ENCODE peak calls at places on chromosomes 3 and 15, in four cellular contexts. O is A549, Q is GM12878, N is K562. A is an unnamed sample.

GRCh38 chr15:55574096-55574495 is 14.0 kb downstream of the PYGO1 start:
- DNase-seq in O (no peak), Q (no peak), N (no peak), A (no peak)

GRCh38 chr3:130014526-130014925 is 40.0 kb downstream of the TRH start:
- DNase-seq in O (no peak), Q (no peak), N (no peak), A (peak)

GRCh38 chr3:184556502-184557347 is 4.9 kb upstream of the EPHB3 start:
- DNase-seq in O (no peak), Q (no peak), N (no peak), A (no peak)

GRCh38 chr3:112894258-112894657 is 47.6 kb upstream of the CD200R1L start:
- DNase-seq in O (peak), Q (no peak), N (no peak), A (peak)

GRCh38 chr15:64152507-64153387 is 1.2 kb downstream of the SNX22 start:
- DNase-seq in O (no peak), Q (no peak), N (no peak), A (no peak)

GRCh38 chr3:69081583-69082262 is 1.6 kb upstream of the UBA3 start:
- DNase-seq in O (peak), Q (peak), N (peak), A (no peak)

GRCh38 chr3:8443829-8444791 is 57.5 kb upstream of the LMCD1 start:
- DNase-seq in O (peak), Q (no peak), N (no peak), A (peak)

GRCh38 chr3:126782554-126782953 is 78.5 kb downstream of the CHCHD6 start:
- DNase-seq in O (peak), Q (no peak), N (no peak), A (peak)

GRCh38 chr15:69476704-69477473 is 24.3 kb downstream of the RPLP1 start:
- DNase-seq in O (no peak), Q (no peak), N (no peak), A (no peak)

GRCh38 chr3:148319161-148319915 is 378.4 kb upstream of the AGTR1 start:
- DNase-seq in O (no peak), Q (peak), N (no peak), A (peak)

GRCh38 chr3:42101048-42101447 is 9.9 kb downstream of the TRAK1 start:
- DNase-seq in O (peak), Q (no peak), N (no peak), A (peak)
- TF ChIP-seq ELK1 in O (no peak), Q (no peak), N (no peak), A (no peak)

DNA sequence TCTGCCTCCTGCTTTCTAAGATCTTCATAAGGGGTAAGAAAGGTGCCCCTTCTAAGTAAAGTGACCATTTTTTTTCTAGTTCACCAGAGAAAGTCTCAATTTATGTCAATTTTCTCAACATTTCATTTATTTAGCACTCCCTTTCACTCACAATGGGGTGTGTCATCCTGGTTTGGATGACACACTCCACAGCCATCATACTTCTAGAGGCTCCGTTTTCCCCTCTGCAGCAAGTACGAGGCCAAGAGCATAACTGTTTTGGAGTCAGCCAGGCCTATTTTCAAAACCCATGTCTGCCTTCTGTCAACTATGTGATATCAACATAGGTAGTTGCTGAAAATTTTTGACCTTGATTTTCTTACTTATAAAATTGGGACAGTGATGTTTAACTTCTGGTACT is 703.2 kb downstream of the NLGN1 start:
- DNase-seq in O (no peak), Q (no peak), N (no peak), A (peak)
- TF ChIP-seq ELK1 in O (no peak), Q (no peak), N (no peak), A (no peak)

DNA sequence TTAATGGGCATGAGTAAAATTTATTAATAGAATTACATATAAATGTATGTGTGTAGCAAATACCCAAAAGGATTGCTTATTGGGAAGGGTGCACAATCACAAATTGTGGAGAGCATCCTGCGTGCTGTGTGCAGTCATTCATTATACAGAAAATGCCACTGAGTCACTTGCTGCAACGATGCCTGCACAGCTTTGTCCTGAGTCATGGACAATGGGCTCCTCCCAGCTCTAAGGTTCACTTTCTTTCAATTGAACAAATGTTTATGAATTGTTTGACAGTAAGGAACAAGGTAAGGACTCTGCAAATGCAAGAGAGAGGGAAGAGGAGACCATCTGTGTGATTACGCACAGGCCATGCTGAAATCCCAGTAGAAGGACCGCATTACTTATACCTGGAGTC is 18.7 kb downstream of the CFAP161 start:
- DNase-seq in O (no peak), Q (no peak), N (no peak), A (peak)
- TF ChIP-seq ELK1 in O (no peak), Q (no peak), N (no peak), A (no peak)

GRCh38 chr15:72783563-72784232 is at the start of gene ADPGK:
- DNase-seq in O (peak), Q (peak), N (peak), A (peak)

GRCh38 chr15:72786244-72786641 is 2.7 kb upstream of the ADPGK start:
- DNase-seq in O (no peak), Q (no peak), N (no peak), A (no peak)

GRCh38 chr15:72782993-72783562 is 480 bp downstream of the ADPGK start:
- DNase-seq in O (no peak), Q (peak), N (no peak), A (peak)

GRCh38 chr15:72785452-72786243 is 2.1 kb upstream of the ADPGK start:
- DNase-seq in O (no peak), Q (no peak), N (no peak), A (peak)

GRCh38 chr15:72784233-72784876 is 797 bp upstream of the ADPGK start:
- DNase-seq in O (peak), Q (peak), N (peak), A (peak)
- TF ChIP-seq ELK1 in O (no peak), Q (no peak), N (no peak), A (no peak)

GRCh38 chr3:132568427-132568826 is 28.6 kb upstream of the ACKR4 start:
- DNase-seq in O (no peak), Q (no peak), N (no peak), A (no peak)

GRCh38 chr3:132569580-132569979 is 27.5 kb upstream of the ACKR4 start:
- DNase-seq in O (no peak), Q (no peak), N (no peak), A (no peak)

GRCh38 chr3:132570011-132570410 is 27.1 kb upstream of the ACKR4 start:
- DNase-seq in O (no peak), Q (no peak), N (no peak), A (no peak)

GRCh38 chr3:132569153-132569552 is 27.9 kb upstream of the ACKR4 start:
- DNase-seq in O (no peak), Q (no peak), N (no peak), A (no peak)

DNA sequence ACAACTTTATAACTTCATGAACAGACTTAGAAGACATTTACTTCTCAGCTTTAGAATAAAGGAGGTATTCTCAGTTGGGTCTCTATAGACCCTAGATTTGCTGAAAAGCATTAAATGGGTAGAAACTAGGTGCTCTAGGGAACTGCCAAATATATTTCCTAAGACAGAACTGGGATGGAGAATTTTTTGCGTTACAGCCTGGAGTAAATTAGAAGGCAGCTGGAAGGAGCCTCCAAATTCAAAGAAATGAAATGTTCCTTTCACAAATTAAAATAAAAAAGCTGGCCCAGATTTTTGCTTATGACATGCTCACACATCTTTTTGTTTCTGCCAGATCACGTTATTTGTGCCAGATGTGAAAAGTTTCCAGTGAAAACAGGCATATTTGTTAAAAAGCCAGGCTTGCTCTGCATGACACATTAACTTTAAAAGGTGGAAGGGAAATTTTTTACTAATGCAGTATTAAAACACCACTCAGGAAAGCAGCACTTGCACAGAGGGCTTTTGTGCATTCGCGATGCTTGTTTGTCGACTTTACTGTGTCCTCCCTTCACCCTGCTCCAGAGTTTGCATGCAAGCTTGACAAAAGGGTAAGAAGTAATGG is 23.3 kb upstream of the ACKR4 start:
- DNase-seq in O (no peak), Q (no peak), N (no peak), A (no peak)
- TF ChIP-seq ELK1 in O (no peak), Q (no peak), N (no peak), A (no peak)

GRCh38 chr3:111823341-111823830 is 35.7 kb upstream of the PHLDB2 start:
- DNase-seq in O (no peak), Q (no peak), N (no peak), A (no peak)

GRCh38 chr3:111824351-111824750 is 34.7 kb upstream of the PHLDB2 start:
- DNase-seq in O (no peak), Q (no peak), N (no peak), A (no peak)

GRCh38 chr3:111820651-111821050 is 38.4 kb upstream of the PHLDB2 start:
- DNase-seq in O (no peak), Q (no peak), N (no peak), A (no peak)

GRCh38 chr3:111819912-111820311 is 39.2 kb upstream of the PHLDB2 start:
- DNase-seq in O (no peak), Q (no peak), N (no peak), A (no peak)
- TF ChIP-seq ELK1 in O (no peak), Q (no peak), N (no peak), A (no peak)

A was measured in IMR-90.